ENCODE peak calls at places on chromosomes 1 and 21, in seven cellular contexts. X, L, E, J, C, Z and M are unnamed samples.

GRCh38 chr1:15575549-15576150 is 9.2 kb downstream of the AGMAT start:
- DNase-seq in Z (no peak), E (no peak), J (no peak), L (no peak), X (no peak), C (no peak), M (no peak)

GRCh38 chr21:46324390-46325072 is 575 bp downstream of the PCNT start:
- DNase-seq in C (peak), X (peak), J (peak), Z (peak), E (peak), L (peak), M (peak)

GRCh38 chr1:219302697-219303096 is 129.0 kb downstream of the LYPLAL1 start:
- DNase-seq in C (no peak), E (no peak), L (no peak), X (no peak), Z (no peak), J (no peak), M (no peak)

GRCh38 chr1:209769171-209769904 is 13.5 kb downstream of the TRAF3IP3 start:
- DNase-seq in L (peak), Z (peak), X (peak), J (peak), E (no peak), C (no peak), M (no peak)

GRCh38 chr1:65948609-65949229 is 156.0 kb downstream of the PDE4B start:
- DNase-seq in X (no peak), J (no peak), Z (no peak), E (no peak), C (peak), L (no peak), M (no peak)

GRCh38 chr21:33229099-33229775 is 501 bp upstream of the IFNAR2 start:
- DNase-seq in J (no peak), X (no peak), C (no peak), Z (no peak), E (no peak), L (no peak), M (no peak)

GRCh38 chr1:230548997-230549396 is 93.3 kb upstream of the COG2 start:
- DNase-seq in E (no peak), J (no peak), Z (no peak), X (no peak), C (peak), L (no peak), M (peak)

GRCh38 chr1:240652554-240652953 is 40.6 kb upstream of the GREM2 start:
- DNase-seq in C (peak), X (no peak), Z (no peak), J (no peak), L (no peak), E (no peak), M (no peak)

GRCh38 chr1:236748471-236748870 is 46.6 kb upstream of the MTR start:
- DNase-seq in L (no peak), X (no peak), Z (no peak), E (no peak), C (peak), J (no peak), M (no peak)

GRCh38 chr1:178196631-178197030 is 102.7 kb downstream of the RASAL2 start:
- DNase-seq in J (no peak), Z (no peak), X (no peak), E (no peak), C (no peak), L (no peak), M (no peak)

GRCh38 chr1:29638281-29638680 is 402.0 kb downstream of the PTPRU start:
- DNase-seq in Z (no peak), J (no peak), L (no peak), E (no peak), C (no peak), X (no peak), M (no peak)

GRCh38 chr1:48061162-48062136 is 64.3 kb upstream of the TRABD2B start:
- DNase-seq in C (peak), E (peak), X (no peak), J (no peak), Z (peak), L (peak), M (peak)

GRCh38 chr1:45299981-45300668 is 26.6 kb upstream of the HPDL start:
- DNase-seq in E (peak), X (peak), Z (peak), C (peak), L (peak), J (peak), M (peak)

GRCh38 chr1:150155413-150156071 is 5.8 kb downstream of the PLEKHO1 start:
- DNase-seq in X (no peak), C (no peak), Z (no peak), L (no peak), E (no peak), J (no peak), M (no peak)

GRCh38 chr1:114113801-114114750 is 39.6 kb downstream of the SYT6 start:
- DNase-seq in E (no peak), Z (no peak), X (no peak), C (peak), L (no peak), J (no peak), M (peak)

GRCh38 chr1:212504171-212504803 is 71.6 kb downstream of the NENF start:
- DNase-seq in E (no peak), X (no peak), J (no peak), L (no peak), C (no peak), Z (no peak), M (no peak)

GRCh38 chr1:54574158-54574778 is 26.2 kb downstream of the ACOT11 start:
- DNase-seq in E (no peak), X (no peak), J (no peak), Z (no peak), C (no peak), L (no peak), M (no peak)

GRCh38 chr1:207806531-207807394 is 54.9 kb downstream of the CD46 start:
- DNase-seq in C (no peak), J (no peak), E (no peak), L (no peak), Z (no peak), X (no peak), M (no peak)

GRCh38 chr1:156947127-156947526 is 26.7 kb downstream of the LRRC71 start:
- DNase-seq in E (no peak), X (no peak), C (no peak), J (no peak), Z (no peak), L (no peak), M (no peak)

GRCh38 chr1:224859651-224860050 is 69.8 kb upstream of the DNAH14 start:
- DNase-seq in C (no peak), L (no peak), J (no peak), X (no peak), Z (no peak), E (no peak), M (no peak)

GRCh38 chr1:1920057-1920607 is 1.1 kb upstream of the TMEM52 start:
- DNase-seq in Z (no peak), E (no peak), L (no peak), C (no peak), X (no peak), J (no peak), M (no peak)

GRCh38 chr1:117284408-117285215 is 73.9 kb upstream of the VTCN1 start:
- DNase-seq in Z (peak), J (no peak), E (no peak), L (peak), C (peak), X (no peak), M (no peak)

GRCh38 chr1:6703016-6703415 is 1.4 kb upstream of the DNAJC11 start:
- DNase-seq in E (no peak), Z (no peak), C (no peak), L (no peak), J (no peak), X (no peak), M (no peak)

GRCh38 chr1:150511551-150511950 is 3.6 kb downstream of the ECM1 start:
- DNase-seq in J (no peak), X (no peak), L (no peak), E (no peak), Z (no peak), C (no peak), M (no peak)